ENCODE peak calls at places on chromosome 1, in six cellular contexts. One of them, this sample, is unnamed. For H3K9me3, the result is how much of the 10 kb centered on the place peaks cover.

GRCh38 chr1:89607888-89608626 is 24.9 kb upstream of the LRRC8C start:
- DNase-seq in lower lobe of right lung: no peak
- DNase-seq in testis: peak
- DNase-seq in IMR-90: peak
- DNase-seq in pancreas: no peak
- DNase-seq in right lobe of liver: no peak
- DNase-seq in this sample: no peak

GRCh38 chr1:114745351-114745750 is 12.4 kb downstream of the CSDE1 start:
- DNase-seq in lower lobe of right lung: no peak
- DNase-seq in testis: no peak
- DNase-seq in IMR-90: peak
- DNase-seq in pancreas: no peak
- DNase-seq in right lobe of liver: no peak
- DNase-seq in this sample: no peak

GRCh38 chr1:91221017-91221416 is 183.6 kb downstream of the HFM1 start:
- DNase-seq in lower lobe of right lung: no peak
- DNase-seq in testis: no peak
- DNase-seq in IMR-90: no peak
- DNase-seq in pancreas: no peak
- DNase-seq in right lobe of liver: no peak
- DNase-seq in this sample: no peak

GRCh38 chr1:161721738-161722343 is 497 bp downstream of the FCRLB start:
- DNase-seq in lower lobe of right lung: no peak
- DNase-seq in testis: no peak
- DNase-seq in IMR-90: peak
- DNase-seq in pancreas: no peak
- DNase-seq in right lobe of liver: no peak
- DNase-seq in this sample: no peak

GRCh38 chr1:238606896-238607295 is 716.2 kb upstream of the ZP4 start:
- DNase-seq in lower lobe of right lung: no peak
- DNase-seq in testis: no peak
- DNase-seq in IMR-90: peak
- DNase-seq in pancreas: no peak
- DNase-seq in right lobe of liver: no peak
- DNase-seq in this sample: no peak

GRCh38 chr1:7893529-7894180 is 40.8 kb upstream of the UTS2 start:
- DNase-seq in lower lobe of right lung: no peak
- DNase-seq in testis: no peak
- DNase-seq in IMR-90: peak
- DNase-seq in pancreas: no peak
- DNase-seq in right lobe of liver: no peak
- DNase-seq in this sample: no peak

GRCh38 chr1:167082511-167083027 is 7.6 kb downstream of the GPA33 start:
- DNase-seq in lower lobe of right lung: no peak
- DNase-seq in testis: no peak
- DNase-seq in IMR-90: no peak
- DNase-seq in pancreas: peak
- DNase-seq in right lobe of liver: no peak
- DNase-seq in this sample: no peak

GRCh38 chr1:23638188-23638619 is 53.4 kb upstream of the RPL11 start:
- DNase-seq in lower lobe of right lung: no peak
- DNase-seq in testis: no peak
- DNase-seq in IMR-90: no peak
- DNase-seq in pancreas: no peak
- DNase-seq in right lobe of liver: no peak
- DNase-seq in this sample: no peak

GRCh38 chr1:117639741-117640140 is 33.9 kb downstream of the TENT5C start:
- DNase-seq in lower lobe of right lung: no peak
- DNase-seq in testis: no peak
- DNase-seq in IMR-90: no peak
- DNase-seq in pancreas: no peak
- DNase-seq in right lobe of liver: no peak
- DNase-seq in this sample: no peak

GRCh38 chr1:1197551-1198422 is 8.6 kb downstream of the TNFRSF18 start:
- DNase-seq in lower lobe of right lung: peak
- DNase-seq in testis: no peak
- DNase-seq in IMR-90: no peak
- DNase-seq in pancreas: no peak
- DNase-seq in right lobe of liver: peak
- DNase-seq in this sample: no peak

GRCh38 chr1:82392946-82393345 is 592.2 kb downstream of the ADGRL2 start:
- DNase-seq in lower lobe of right lung: no peak
- DNase-seq in testis: no peak
- DNase-seq in IMR-90: no peak
- DNase-seq in pancreas: no peak
- DNase-seq in right lobe of liver: no peak
- DNase-seq in this sample: no peak
- H3K9me3 ChIP-seq in lower lobe of right lung: under half
- H3K9me3 ChIP-seq in testis: under half
- H3K9me3 ChIP-seq in IMR-90: under half
- H3K9me3 ChIP-seq in pancreas: under half
- H3K9me3 ChIP-seq in right lobe of liver: under half
- H3K9me3 ChIP-seq in this sample: under half

GRCh38 chr1:27621067-27621920 is 13.7 kb downstream of the FGR start:
- DNase-seq in lower lobe of right lung: no peak
- DNase-seq in testis: peak
- DNase-seq in IMR-90: peak
- DNase-seq in pancreas: no peak
- DNase-seq in right lobe of liver: no peak
- DNase-seq in this sample: peak
- H3K27ac ChIP-seq in lower lobe of right lung: peak
- H3K27ac ChIP-seq in testis: no peak
- H3K27ac ChIP-seq in IMR-90: no peak
- H3K27ac ChIP-seq in pancreas: no peak
- H3K27ac ChIP-seq in right lobe of liver: no peak
- H3K27ac ChIP-seq in this sample: peak

GRCh38 chr1:247131236-247131635 is 27.1 kb upstream of the ZNF669 start:
- DNase-seq in lower lobe of right lung: no peak
- DNase-seq in testis: no peak
- DNase-seq in IMR-90: no peak
- DNase-seq in pancreas: no peak
- DNase-seq in right lobe of liver: no peak
- DNase-seq in this sample: no peak
- H3K9me3 ChIP-seq in lower lobe of right lung: half or more
- H3K9me3 ChIP-seq in testis: under half
- H3K9me3 ChIP-seq in IMR-90: under half
- H3K9me3 ChIP-seq in pancreas: under half
- H3K9me3 ChIP-seq in right lobe of liver: under half
- H3K9me3 ChIP-seq in this sample: half or more

DNA sequence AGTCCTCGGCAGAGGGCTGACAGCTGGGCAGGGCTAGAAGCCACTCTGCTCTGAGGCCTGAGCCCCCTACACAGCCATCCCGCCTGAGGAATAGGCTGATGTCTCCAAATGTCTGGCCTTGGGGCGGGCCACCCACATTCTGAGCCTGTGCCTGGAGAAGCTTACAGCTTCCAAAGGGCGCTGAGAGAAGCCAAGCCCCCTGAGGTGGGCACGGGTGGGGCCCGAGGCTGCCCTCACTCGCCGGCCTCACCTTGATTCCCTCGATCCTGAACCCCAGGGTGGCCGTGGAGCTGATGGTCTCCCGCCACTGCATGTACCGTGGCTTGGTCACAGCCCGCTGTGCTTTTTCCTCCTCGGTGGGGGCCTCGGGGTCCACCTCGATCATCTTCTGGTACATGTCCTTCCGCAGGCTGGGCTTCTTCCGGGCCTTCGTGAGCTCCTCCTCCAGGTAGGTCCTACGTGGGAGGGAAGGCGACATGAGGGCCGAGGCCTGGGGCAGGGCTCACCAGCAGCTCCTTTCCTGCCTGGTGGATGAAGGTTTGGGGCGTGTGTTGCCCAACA is 93.2 kb downstream of the STUM start:
- DNase-seq in lower lobe of right lung: peak
- DNase-seq in testis: no peak
- DNase-seq in IMR-90: no peak
- DNase-seq in pancreas: no peak
- DNase-seq in right lobe of liver: peak
- DNase-seq in this sample: no peak
- H3K27ac ChIP-seq in lower lobe of right lung: no peak
- H3K27ac ChIP-seq in testis: no peak
- H3K27ac ChIP-seq in IMR-90: no peak
- H3K27ac ChIP-seq in pancreas: no peak
- H3K27ac ChIP-seq in right lobe of liver: no peak
- H3K27ac ChIP-seq in this sample: no peak

DNA sequence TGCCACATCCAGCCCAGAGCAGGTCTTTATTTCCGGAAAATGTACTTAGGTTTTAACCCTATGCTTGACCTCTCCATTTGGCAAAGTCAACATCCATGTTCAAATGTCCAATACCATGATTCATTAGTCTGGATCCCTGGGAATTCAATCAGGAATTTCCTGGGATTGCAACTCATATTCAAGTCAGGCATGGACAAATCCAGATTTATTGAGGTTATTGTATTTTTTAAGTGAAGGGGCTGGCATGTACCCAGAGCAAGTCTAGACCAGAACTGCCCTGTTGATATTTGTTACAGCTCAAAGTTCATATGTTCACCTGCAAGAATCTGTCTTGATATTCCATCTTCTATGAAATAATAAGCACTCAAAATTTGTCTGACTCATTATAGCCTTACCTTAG is 521.1 kb downstream of the ADGRL2 start:
- DNase-seq in lower lobe of right lung: no peak
- DNase-seq in testis: no peak
- DNase-seq in IMR-90: no peak
- DNase-seq in pancreas: no peak
- DNase-seq in right lobe of liver: no peak
- DNase-seq in this sample: no peak
- H3K9me3 ChIP-seq in lower lobe of right lung: under half
- H3K9me3 ChIP-seq in testis: under half
- H3K9me3 ChIP-seq in IMR-90: under half
- H3K9me3 ChIP-seq in pancreas: under half
- H3K9me3 ChIP-seq in right lobe of liver: under half
- H3K9me3 ChIP-seq in this sample: under half

GRCh38 chr1:121518726-121519041 is 333.9 kb downstream of the SRGAP2C start:
- DNase-seq in lower lobe of right lung: no peak
- DNase-seq in testis: no peak
- DNase-seq in IMR-90: no peak
- DNase-seq in pancreas: no peak
- DNase-seq in right lobe of liver: no peak
- DNase-seq in this sample: no peak
- H3K27ac ChIP-seq in lower lobe of right lung: no peak
- H3K27ac ChIP-seq in testis: no peak
- H3K27ac ChIP-seq in IMR-90: no peak
- H3K27ac ChIP-seq in pancreas: no peak
- H3K27ac ChIP-seq in right lobe of liver: peak
- H3K27ac ChIP-seq in this sample: no peak